ENCODE peak calls at places on chromosomes 2 and 18, in five cellular contexts. R, J, N, K and V are unnamed samples.

GRCh38 chr18:45275367-45276113 is 339.7 kb upstream of the SLC14A2 start:
- DNase-seq in J (no peak), K (peak), R (peak), N (peak), V (no peak)

GRCh38 chr2:23429036-23429435 is 44.1 kb downstream of the KLHL29 start:
- DNase-seq in J (no peak), R (no peak), K (no peak), N (no peak), V (no peak)

GRCh38 chr18:58646334-58646862 is 17.5 kb upstream of the ALPK2 start:
- DNase-seq in N (no peak), K (no peak), R (no peak), J (no peak), V (no peak)

GRCh38 chr2:53970095-53970897 is 497 bp downstream of the PSME4 start:
- DNase-seq in K (peak), R (peak), J (peak), N (peak), V (no peak)

GRCh38 chr2:197793456-197793855 is 8.3 kb upstream of the BOLL start:
- DNase-seq in R (no peak), K (no peak), N (no peak), J (peak), V (no peak)

GRCh38 chr2:239127513-239127912 is 273.3 kb downstream of the HDAC4 start:
- DNase-seq in N (no peak), K (no peak), J (peak), R (no peak), V (no peak)

GRCh38 chr2:169824373-169825333 is at the start of gene METTL5:
- DNase-seq in K (peak), N (peak), J (peak), R (peak), V (peak)

GRCh38 chr2:20578895-20579825 is 71.7 kb downstream of the HS1BP3 start:
- DNase-seq in K (peak), R (peak), J (peak), N (peak), V (peak)

GRCh38 chr2:119520696-119521436 is 3.4 kb downstream of the SCTR start:
- DNase-seq in K (no peak), N (no peak), J (no peak), R (no peak), V (no peak)

DNA sequence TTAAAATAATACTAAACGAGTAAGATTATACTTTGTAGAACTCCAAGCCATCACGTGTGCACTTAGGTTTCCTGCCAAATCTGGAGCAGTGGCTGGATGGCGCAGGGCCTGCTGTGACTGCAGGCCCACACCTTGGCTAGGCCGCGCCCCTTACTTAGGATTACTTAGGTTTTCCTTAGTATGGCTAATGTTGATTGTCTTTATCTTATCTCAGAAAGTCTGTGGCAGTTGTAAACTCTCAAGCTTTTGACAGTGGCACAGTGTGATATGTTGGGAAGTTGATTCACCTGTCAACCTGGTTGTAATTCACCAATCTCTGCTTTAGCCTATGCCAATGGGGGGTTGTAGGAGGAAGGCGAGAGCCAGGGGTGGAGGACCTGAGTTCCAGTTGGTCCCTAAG is 208.4 kb downstream of the ZNF407 start:
- DNase-seq in R (no peak), J (no peak), K (no peak), N (no peak), V (no peak)
- H3K4me3 ChIP-seq in R (no peak), J (no peak), K (peak), N (no peak), V (no peak)

GRCh38 chr2:16664809-16665745 is 557 bp downstream of the CYRIA start:
- DNase-seq in K (no peak), J (peak), R (no peak), N (no peak), V (no peak)

GRCh38 chr2:16662440-16662839 is 3.2 kb downstream of the CYRIA start:
- DNase-seq in R (peak), J (no peak), N (peak), K (peak), V (no peak)

GRCh38 chr2:16663121-16663905 is 2.3 kb downstream of the CYRIA start:
- DNase-seq in J (no peak), K (no peak), N (no peak), R (no peak), V (no peak)

GRCh38 chr2:16665746-16666452 is at the start of gene CYRIA:
- DNase-seq in K (no peak), J (peak), N (peak), R (no peak), V (no peak)

GRCh38 chr2:16664052-16664731 is 1.4 kb downstream of the CYRIA start:
- DNase-seq in R (peak), N (peak), K (peak), J (peak), V (no peak)
- H3K4me3 ChIP-seq in R (peak), N (peak), K (peak), J (peak), V (no peak)

GRCh38 chr2:230664128-230664527 is 48.5 kb upstream of the CAB39 start:
- DNase-seq in J (peak), N (no peak), R (peak), K (peak), V (no peak)
- H3K4me3 ChIP-seq in J (no peak), N (no peak), R (no peak), K (no peak), V (no peak)

GRCh38 chr2:216315817-216316603 is 56.3 kb downstream of the MARCHF4 start:
- DNase-seq in N (peak), J (no peak), K (peak), R (peak), V (no peak)
- H3K4me3 ChIP-seq in N (no peak), J (no peak), K (no peak), R (no peak), V (peak)

GRCh38 chr2:232447091-232447620 is 8.8 kb upstream of the ALPI start:
- DNase-seq in R (no peak), K (no peak), N (no peak), J (no peak), V (no peak)

GRCh38 chr2:232449964-232450363 is 6.0 kb upstream of the ALPI start:
- DNase-seq in J (no peak), N (no peak), R (no peak), K (no peak), V (no peak)

GRCh38 chr2:232444409-232445148 is 11.4 kb upstream of the ALPI start:
- DNase-seq in R (peak), N (peak), J (no peak), K (peak), V (peak)

DNA sequence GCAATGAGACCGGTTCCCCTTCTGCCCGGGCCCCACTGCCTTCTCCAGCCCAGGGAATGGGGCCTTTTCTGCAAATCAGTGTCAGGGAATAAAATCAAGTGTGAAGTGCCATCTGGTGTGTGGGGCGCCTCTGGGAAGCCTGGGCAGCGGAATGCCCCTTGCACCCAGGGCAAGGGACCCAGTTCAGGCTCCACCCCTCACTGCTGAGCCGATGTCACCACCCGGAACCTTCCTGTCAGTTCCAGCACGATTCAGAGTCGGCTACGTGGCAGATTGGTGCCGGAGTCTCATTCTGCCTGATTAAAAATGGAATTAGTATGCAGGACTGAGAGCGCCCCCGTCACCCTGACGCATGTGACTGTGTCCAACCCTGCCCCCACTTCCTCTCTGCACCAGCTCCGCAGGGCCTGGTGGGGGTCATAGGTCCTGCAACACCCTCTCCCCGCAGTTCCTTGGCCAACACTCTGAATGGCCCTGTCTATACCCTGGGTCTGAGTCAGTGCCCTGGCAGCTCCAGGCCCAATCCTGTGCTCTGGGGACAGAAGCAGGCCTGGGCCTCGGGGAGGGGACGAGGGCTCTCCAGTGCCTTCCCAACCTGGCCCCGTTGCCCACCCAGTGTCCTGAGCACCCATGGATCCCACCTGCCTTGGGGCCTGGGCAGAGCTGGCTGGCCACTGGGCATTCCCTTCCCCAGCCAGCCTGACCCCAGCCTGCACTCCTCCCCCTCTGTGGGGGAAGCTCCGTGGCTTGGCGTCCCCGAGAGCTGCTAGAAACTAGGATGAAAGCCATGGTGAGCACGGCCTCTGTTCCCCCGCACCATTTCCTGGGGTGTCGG is 8.1 kb upstream of the ALPI start:
- DNase-seq in N (no peak), K (no peak), R (no peak), J (no peak), V (no peak)
- H3K4me3 ChIP-seq in N (no peak), K (no peak), R (no peak), J (no peak), V (no peak)